ENCODE peak calls at places on chromosome 10, in seven cellular contexts. One of them, this sample, is unnamed.
A peak's percentile ranks its signal among the peaks of the same experiment; 100 is the strongest.

GRCh38 chr10:7523656-7524055 is 112.8 kb upstream of the SFMBT2 start:
- DNase-seq in H1: no peak
- DNase-seq in IMR-90: no peak
- DNase-seq in esophagus squamous epithelium: no peak
- DNase-seq in A549: no peak
- DNase-seq in hepatocyte: no peak
- DNase-seq in brain microvascular endothelial cell: no peak
- DNase-seq in this sample: no peak

GRCh38 chr10:43209651-43210141 is 57.2 kb downstream of the RASGEF1A start:
- DNase-seq in esophagus squamous epithelium: no peak
- DNase-seq in hepatocyte: no peak
- DNase-seq in brain microvascular endothelial cell: no peak
- DNase-seq in H1: no peak
- DNase-seq in A549: no peak
- DNase-seq in IMR-90: no peak
- DNase-seq in this sample: no peak

GRCh38 chr10:7444576-7445226 is 33.9 kb upstream of the SFMBT2 start:
- DNase-seq in hepatocyte: peak; percentile 13
- DNase-seq in IMR-90: no peak
- DNase-seq in A549: no peak
- DNase-seq in brain microvascular endothelial cell: no peak
- DNase-seq in esophagus squamous epithelium: no peak
- DNase-seq in H1: no peak
- DNase-seq in this sample: no peak

GRCh38 chr10:68074404-68074774 is 694 bp downstream of the HERC4 start:
- DNase-seq in esophagus squamous epithelium: no peak
- DNase-seq in brain microvascular endothelial cell: no peak
- DNase-seq in IMR-90: no peak
- DNase-seq in hepatocyte: no peak
- DNase-seq in H1: no peak
- DNase-seq in A549: no peak
- DNase-seq in this sample: no peak

GRCh38 chr10:36021096-36021495 is 379.0 kb upstream of the FZD8 start:
- DNase-seq in A549: no peak
- DNase-seq in brain microvascular endothelial cell: no peak
- DNase-seq in esophagus squamous epithelium: no peak
- DNase-seq in hepatocyte: no peak
- DNase-seq in IMR-90: no peak
- DNase-seq in H1: no peak
- DNase-seq in this sample: peak; percentile 20

GRCh38 chr10:77085344-77085743 is 552.3 kb downstream of the KCNMA1 start:
- DNase-seq in brain microvascular endothelial cell: no peak
- DNase-seq in A549: no peak
- DNase-seq in H1: no peak
- DNase-seq in IMR-90: no peak
- DNase-seq in hepatocyte: no peak
- DNase-seq in esophagus squamous epithelium: no peak
- DNase-seq in this sample: no peak

GRCh38 chr10:64574371-64574770 is 1053.2 kb downstream of the REEP3 start:
- DNase-seq in brain microvascular endothelial cell: no peak
- DNase-seq in A549: no peak
- DNase-seq in H1: no peak
- DNase-seq in IMR-90: no peak
- DNase-seq in esophagus squamous epithelium: no peak
- DNase-seq in hepatocyte: peak; percentile 61
- DNase-seq in this sample: no peak

GRCh38 chr10:95176101-95176500 is 17.9 kb upstream of the ACSM6 start:
- DNase-seq in esophagus squamous epithelium: no peak
- DNase-seq in IMR-90: no peak
- DNase-seq in H1: no peak
- DNase-seq in hepatocyte: no peak
- DNase-seq in A549: no peak
- DNase-seq in brain microvascular endothelial cell: no peak
- DNase-seq in this sample: no peak

GRCh38 chr10:119834188-119834587 is 38.5 kb downstream of the MCMBP start:
- DNase-seq in brain microvascular endothelial cell: peak; percentile 44
- DNase-seq in A549: no peak
- DNase-seq in esophagus squamous epithelium: no peak
- DNase-seq in hepatocyte: no peak
- DNase-seq in H1: no peak
- DNase-seq in IMR-90: no peak
- DNase-seq in this sample: no peak

GRCh38 chr10:125141860-125142484 is 18.4 kb downstream of the CTBP2 start:
- DNase-seq in brain microvascular endothelial cell: no peak
- DNase-seq in H1: no peak
- DNase-seq in A549: no peak
- DNase-seq in hepatocyte: no peak
- DNase-seq in IMR-90: no peak
- DNase-seq in esophagus squamous epithelium: no peak
- DNase-seq in this sample: no peak

GRCh38 chr10:102408728-102409603 is 9.6 kb downstream of the PSD start:
- DNase-seq in IMR-90: peak; percentile 44
- DNase-seq in brain microvascular endothelial cell: peak; percentile 17
- DNase-seq in esophagus squamous epithelium: no peak
- DNase-seq in hepatocyte: peak; percentile 84
- DNase-seq in H1: no peak
- DNase-seq in A549: no peak
- DNase-seq in this sample: no peak

GRCh38 chr10:100528123-100528884 is 1.4 kb downstream of the NDUFB8 start:
- DNase-seq in IMR-90: no peak
- DNase-seq in H1: no peak
- DNase-seq in esophagus squamous epithelium: no peak
- DNase-seq in A549: no peak
- DNase-seq in hepatocyte: no peak
- DNase-seq in brain microvascular endothelial cell: no peak
- DNase-seq in this sample: no peak

GRCh38 chr10:88979153-88979562 is 11.4 kb upstream of the FAS start:
- DNase-seq in hepatocyte: peak; percentile 22
- DNase-seq in esophagus squamous epithelium: no peak
- DNase-seq in A549: no peak
- DNase-seq in H1: no peak
- DNase-seq in IMR-90: peak; percentile 76
- DNase-seq in brain microvascular endothelial cell: peak; percentile 51
- DNase-seq in this sample: peak; percentile 94

GRCh38 chr10:6211341-6212265 is 8.9 kb downstream of the PFKFB3 start:
- DNase-seq in IMR-90: peak; percentile 46
- DNase-seq in esophagus squamous epithelium: no peak
- DNase-seq in brain microvascular endothelial cell: no peak
- DNase-seq in A549: no peak
- DNase-seq in hepatocyte: peak; percentile 49
- DNase-seq in H1: no peak
- DNase-seq in this sample: peak; percentile 72

GRCh38 chr10:75395171-75395954 is 6.2 kb downstream of the ZNF503 start:
- DNase-seq in A549: peak; percentile 65
- DNase-seq in brain microvascular endothelial cell: no peak
- DNase-seq in hepatocyte: peak; percentile 89
- DNase-seq in IMR-90: peak; percentile 48
- DNase-seq in esophagus squamous epithelium: no peak
- DNase-seq in H1: no peak
- DNase-seq in this sample: peak; percentile 56

GRCh38 chr10:75397571-75397921 is 4.0 kb downstream of the ZNF503 start:
- DNase-seq in A549: no peak
- DNase-seq in esophagus squamous epithelium: no peak
- DNase-seq in IMR-90: no peak
- DNase-seq in H1: no peak
- DNase-seq in hepatocyte: no peak
- DNase-seq in brain microvascular endothelial cell: no peak
- DNase-seq in this sample: peak; percentile 49

GRCh38 chr10:75396861-75397570 is 4.5 kb downstream of the ZNF503 start:
- DNase-seq in hepatocyte: peak; percentile 48
- DNase-seq in brain microvascular endothelial cell: no peak
- DNase-seq in IMR-90: no peak
- DNase-seq in A549: no peak
- DNase-seq in esophagus squamous epithelium: no peak
- DNase-seq in H1: no peak
- DNase-seq in this sample: peak; percentile 22

GRCh38 chr10:75398238-75398629 is 3.3 kb downstream of the ZNF503 start:
- DNase-seq in esophagus squamous epithelium: no peak
- DNase-seq in brain microvascular endothelial cell: no peak
- DNase-seq in H1: no peak
- DNase-seq in IMR-90: no peak
- DNase-seq in A549: no peak
- DNase-seq in hepatocyte: no peak
- DNase-seq in this sample: peak; percentile 52

DNA sequence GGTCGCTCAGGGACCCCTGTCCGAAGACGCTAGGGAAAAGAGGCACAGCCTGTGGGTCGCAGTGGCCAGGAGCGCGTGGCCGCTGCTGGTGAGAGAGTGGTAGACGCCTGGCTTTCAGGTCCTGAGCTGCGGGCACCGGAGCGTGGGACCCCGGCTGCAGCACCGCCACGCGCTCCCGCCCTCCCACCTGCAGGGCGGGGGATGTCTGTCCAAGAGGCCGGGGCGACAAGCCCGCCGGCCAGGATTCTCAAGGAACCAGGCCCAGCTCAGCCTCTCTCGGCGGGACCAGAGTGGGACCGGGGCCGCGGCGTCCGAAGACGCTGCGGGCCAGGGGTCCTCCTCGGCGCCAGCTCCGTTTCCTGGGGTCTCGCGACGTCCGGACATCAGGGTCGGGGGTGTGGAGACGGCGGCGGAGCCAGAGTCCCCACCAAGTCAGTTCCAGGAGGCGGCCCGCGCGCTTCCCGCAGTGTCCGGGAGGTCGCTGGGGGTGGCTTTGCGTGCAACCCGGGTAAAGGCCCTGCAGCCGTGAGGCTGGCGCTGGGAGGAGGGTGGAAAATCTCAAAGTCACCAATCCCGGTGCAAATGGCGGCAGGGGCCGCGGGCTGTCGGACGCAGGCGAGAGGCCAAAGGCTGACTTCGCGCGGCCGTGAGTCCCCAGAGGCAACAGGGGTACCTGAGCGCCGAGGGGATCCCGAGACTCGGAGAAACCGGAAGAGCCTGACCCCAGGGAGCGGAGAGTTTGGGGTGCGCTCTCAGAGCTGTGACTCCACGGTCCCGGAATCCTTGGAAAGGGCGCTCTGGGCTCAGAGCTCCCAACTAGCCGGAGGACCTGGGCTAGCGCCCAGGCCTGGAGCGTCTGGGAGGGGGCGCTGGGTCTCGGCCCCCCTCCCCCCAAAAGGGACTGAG is 5.4 kb downstream of the ZNF503 start:
- DNase-seq in H1: no peak
- DNase-seq in esophagus squamous epithelium: no peak
- DNase-seq in brain microvascular endothelial cell: no peak
- DNase-seq in IMR-90: no peak
- DNase-seq in A549: no peak
- DNase-seq in hepatocyte: peak; percentile 49
- DNase-seq in this sample: peak; percentile 45
- H3K4me3 ChIP-seq in H1: peak overlapping the region; percentile 55
- H3K4me3 ChIP-seq in esophagus squamous epithelium: peak overlapping the region; percentile 89
- H3K4me3 ChIP-seq in brain microvascular endothelial cell: peak overlapping the region; percentile 96
- H3K4me3 ChIP-seq in IMR-90: peak overlapping the region; percentile 99
- H3K4me3 ChIP-seq in A549: no peak overlapping the region
- H3K4me3 ChIP-seq in hepatocyte: peak overlapping the region; percentile 62
- H3K4me3 ChIP-seq in this sample: peak overlapping the region; percentile 99

DNA sequence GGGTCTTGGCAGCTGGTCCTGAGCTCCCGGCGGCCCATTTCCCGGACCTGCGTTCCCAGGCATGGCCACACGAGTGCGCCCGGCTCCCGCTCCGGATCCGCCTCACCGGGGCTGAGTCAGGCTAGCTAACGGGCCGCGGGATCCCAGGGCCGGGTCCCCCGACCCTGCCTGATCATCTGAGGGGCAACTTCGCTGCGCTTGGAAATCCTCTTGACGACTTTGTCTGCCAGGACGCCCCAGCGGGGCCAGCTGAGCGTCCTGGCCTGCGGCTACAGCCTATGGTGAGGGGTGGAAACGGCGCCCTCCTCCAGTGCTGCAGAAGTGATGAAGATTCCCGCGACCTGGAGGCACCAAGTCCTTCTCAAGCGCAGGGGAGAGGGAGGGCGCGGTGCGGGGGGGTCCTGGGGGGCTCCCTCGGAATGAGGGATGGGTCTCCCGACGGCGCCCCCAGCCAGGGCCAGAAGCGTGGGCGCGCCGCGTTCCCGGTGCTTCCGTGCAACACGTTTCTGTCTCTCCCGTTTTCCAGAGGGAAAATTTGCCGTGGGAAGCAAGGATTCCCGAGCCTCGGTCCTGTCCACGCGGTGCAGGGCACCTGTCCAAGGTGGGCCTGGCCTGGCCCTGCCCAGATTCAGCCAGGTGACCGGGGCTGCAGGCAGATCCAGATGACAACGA is 212.4 kb downstream of the CCSER2 start:
- DNase-seq in IMR-90: peak; percentile 44
- DNase-seq in H1: no peak
- DNase-seq in brain microvascular endothelial cell: peak; percentile 69
- DNase-seq in A549: peak; percentile 62
- DNase-seq in esophagus squamous epithelium: no peak
- DNase-seq in hepatocyte: peak; percentile 75
- DNase-seq in this sample: peak; percentile 54
- TF ChIP-seq CTCF in IMR-90: peak; percentile 82
- TF ChIP-seq CTCF in H1: peak; percentile 94
- TF ChIP-seq CTCF in brain microvascular endothelial cell: peak; percentile 91
- TF ChIP-seq CTCF in A549: peak; percentile 83
- TF ChIP-seq CTCF in esophagus squamous epithelium: peak; percentile 77
- TF ChIP-seq CTCF in hepatocyte: peak; percentile 80
- TF ChIP-seq CTCF in this sample: peak; percentile 88

GRCh38 chr10:133347636-133348517 is 704 bp downstream of the PRAP1 start:
- DNase-seq in hepatocyte: peak; percentile 71
- DNase-seq in A549: no peak
- DNase-seq in IMR-90: no peak
- DNase-seq in H1: no peak
- DNase-seq in esophagus squamous epithelium: no peak
- DNase-seq in brain microvascular endothelial cell: no peak
- DNase-seq in this sample: no peak
- H3K4me3 ChIP-seq in hepatocyte: no peak overlapping the region
- H3K4me3 ChIP-seq in A549: no peak overlapping the region
- H3K4me3 ChIP-seq in IMR-90: no peak overlapping the region
- H3K4me3 ChIP-seq in H1: no peak overlapping the region
- H3K4me3 ChIP-seq in esophagus squamous epithelium: no peak overlapping the region
- H3K4me3 ChIP-seq in brain microvascular endothelial cell: no peak overlapping the region
- H3K4me3 ChIP-seq in this sample: no peak overlapping the region

DNA sequence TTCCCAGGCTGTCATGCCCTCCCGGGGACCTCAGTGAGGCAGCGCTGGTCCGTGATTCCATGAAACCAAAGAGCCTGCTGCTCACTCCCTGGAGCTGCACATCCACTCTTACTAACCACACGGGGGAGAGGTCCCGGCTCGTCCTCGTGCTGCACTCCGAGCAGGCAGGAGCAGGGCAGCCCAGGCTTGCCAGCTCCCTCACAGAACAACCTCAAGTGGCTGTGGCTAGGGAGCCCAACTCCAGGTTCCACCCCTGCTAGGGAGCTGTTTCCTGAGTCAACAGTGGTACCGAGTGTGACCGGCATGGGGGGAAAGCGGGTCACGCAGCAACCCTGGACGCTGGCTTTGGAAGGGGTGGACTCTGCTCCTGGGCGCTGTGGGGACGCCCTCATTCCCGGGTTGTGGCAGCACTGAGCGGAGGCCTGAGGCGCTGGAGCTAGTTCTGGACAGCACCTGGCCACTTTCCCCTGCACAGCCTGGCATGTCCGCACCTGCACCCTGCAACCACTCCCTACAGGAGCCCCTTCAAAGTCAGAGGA is 27.9 kb upstream of the PPP2R2D start:
- DNase-seq in hepatocyte: no peak
- DNase-seq in IMR-90: no peak
- DNase-seq in esophagus squamous epithelium: no peak
- DNase-seq in brain microvascular endothelial cell: no peak
- DNase-seq in A549: no peak
- DNase-seq in H1: no peak
- DNase-seq in this sample: no peak
- TF ChIP-seq CTCF in hepatocyte: no peak
- TF ChIP-seq CTCF in IMR-90: no peak
- TF ChIP-seq CTCF in esophagus squamous epithelium: no peak
- TF ChIP-seq CTCF in brain microvascular endothelial cell: no peak
- TF ChIP-seq CTCF in A549: no peak
- TF ChIP-seq CTCF in H1: no peak
- TF ChIP-seq CTCF in this sample: no peak